ENCODE peak calls at places on chromosomes 12 and 14, in four cellular contexts. L, K, O and E are unnamed samples.

GRCh38 chr12:80709811-80710726 is 2.6 kb downstream of the MYF6 start:
- DNase-seq in L (no peak), K (no peak), O (peak), E (no peak)

GRCh38 chr12:14937689-14938088 is 648 bp downstream of the ERP27 start:
- DNase-seq in L (peak), K (no peak), O (no peak), E (no peak)

GRCh38 chr14:100298551-100299237 is 7.5 kb downstream of the SLC25A29 start:
- DNase-seq in L (no peak), K (no peak), O (peak), E (peak)

GRCh38 chr12:62763827-62764226 is 171.1 kb downstream of the PPM1H start:
- DNase-seq in K (no peak), L (no peak), O (no peak), E (no peak)

GRCh38 chr14:100654814-100655795 is 67.9 kb upstream of the BEGAIN start:
- DNase-seq in K (no peak), L (peak), O (peak), E (peak)

GRCh38 chr12:25689996-25690501 is 137.0 kb upstream of the LMNTD1 start:
- DNase-seq in O (no peak), K (no peak), L (no peak), E (no peak)

GRCh38 chr14:33475623-33476022 is 475.3 kb downstream of the EGLN3 start:
- DNase-seq in L (no peak), O (peak), K (peak), E (no peak)

GRCh38 chr12:58416211-58416610 is 474.8 kb downstream of the ATP23 start:
- DNase-seq in K (no peak), O (no peak), L (no peak), E (no peak)

GRCh38 chr12:51415931-51416330 is 8.7 kb upstream of the SLC4A8 start:
- DNase-seq in K (no peak), L (no peak), O (no peak), E (no peak)

GRCh38 chr14:38964630-38965029 is 138.4 kb downstream of the SEC23A start:
- DNase-seq in L (no peak), O (no peak), K (no peak), E (no peak)

GRCh38 chr12:47088021-47088944 is 8.5 kb upstream of the AMIGO2 start:
- DNase-seq in O (no peak), K (no peak), L (no peak), E (no peak)

GRCh38 chr12:4015225-4016076 is 142.3 kb upstream of the PARP11 start:
- DNase-seq in O (no peak), L (no peak), K (no peak), E (no peak)

GRCh38 chr12:2395352-2395977 is 342.7 kb downstream of the CACNA1C start:
- DNase-seq in O (peak), L (peak), K (peak), E (peak)

GRCh38 chr12:114500775-114501473 is 95.0 kb upstream of the TBX5 start:
- DNase-seq in O (peak), L (no peak), K (no peak), E (no peak)